ENCODE peak calls at places on chromosomes 13 and 19, in eight cellular contexts. R is neural progenitor cell, Y is PC-3, L is HCT116, E is GM23248, T is endothelial cell of umbilical vein, D is astrocyte, A is PC-9. N is an unnamed sample.

GRCh38 chr19:52464798-52465470 is 11.6 kb downstream of the ZNF578 start:
- DNase-seq in L (peak; percentile 2), T (no peak), Y (no peak), E (peak; percentile 1), A (peak; percentile 22), R (peak; percentile 79), D (no peak), N (peak; percentile 7)

GRCh38 chr13:77330009-77330471 is 3.1 kb upstream of the MYCBP2 start:
- DNase-seq in A (no peak), R (no peak), T (peak; percentile 75), D (no peak), E (peak; percentile 12), Y (no peak), L (no peak), N (peak; percentile 7)

GRCh38 chr19:45153339-45154063 is 7.3 kb downstream of the NKPD1 start:
- DNase-seq in R (peak; percentile 85), Y (no peak), E (peak; percentile 79), D (peak; percentile 29), L (no peak), A (no peak), T (peak; percentile 34), N (peak; percentile 76)

GRCh38 chr13:66926851-66927524 is 303.1 kb downstream of the PCDH9 start:
- DNase-seq in Y (no peak), A (no peak), E (no peak), R (no peak), D (no peak), L (no peak), T (peak; percentile 66), N (no peak)

GRCh38 chr19:50414850-50415660 is 3.7 kb upstream of the SPIB start:
- DNase-seq in L (peak; percentile 16), T (peak; percentile 60), D (peak; percentile 12), R (peak; percentile 86), A (peak; percentile 12), E (peak; percentile 83), Y (peak; percentile 24), N (peak; percentile 84)

GRCh38 chr19:6947745-6948144 is 60.4 kb downstream of the ADGRE1 start:
- DNase-seq in Y (peak; percentile 64), A (no peak), T (peak; percentile 66), R (no peak), D (peak; percentile 6), E (peak; percentile 76), L (peak; percentile 23), N (peak; percentile 89)

GRCh38 chr19:6556043-6556449 is 25.2 kb downstream of the TNFSF9 start:
- DNase-seq in R (no peak), E (no peak), D (no peak), Y (no peak), A (no peak), L (no peak), T (no peak), N (no peak)

GRCh38 chr13:84553252-84553651 is 671.0 kb upstream of the SLITRK1 start:
- DNase-seq in A (no peak), R (no peak), L (no peak), Y (no peak), D (no peak), T (no peak), E (no peak), N (no peak)

GRCh38 chr19:14054721-14055120 is 7.2 kb downstream of the PALM3 start:
- DNase-seq in Y (no peak), A (no peak), E (no peak), L (no peak), R (no peak), T (no peak), D (no peak), N (no peak)
- H3K27me3 ChIP-seq in Y (no peaks in the 10 kb centered on the region), A (no peaks in the 10 kb centered on the region), E (peaks cover 12% of the 10 kb centered on the region), L (no peaks in the 10 kb centered on the region), R (peaks cover 31% of the 10 kb centered on the region), T (peaks cover 8% of the 10 kb centered on the region), D (peaks cover 12% of the 10 kb centered on the region), N (no peaks in the 10 kb centered on the region)

DNA sequence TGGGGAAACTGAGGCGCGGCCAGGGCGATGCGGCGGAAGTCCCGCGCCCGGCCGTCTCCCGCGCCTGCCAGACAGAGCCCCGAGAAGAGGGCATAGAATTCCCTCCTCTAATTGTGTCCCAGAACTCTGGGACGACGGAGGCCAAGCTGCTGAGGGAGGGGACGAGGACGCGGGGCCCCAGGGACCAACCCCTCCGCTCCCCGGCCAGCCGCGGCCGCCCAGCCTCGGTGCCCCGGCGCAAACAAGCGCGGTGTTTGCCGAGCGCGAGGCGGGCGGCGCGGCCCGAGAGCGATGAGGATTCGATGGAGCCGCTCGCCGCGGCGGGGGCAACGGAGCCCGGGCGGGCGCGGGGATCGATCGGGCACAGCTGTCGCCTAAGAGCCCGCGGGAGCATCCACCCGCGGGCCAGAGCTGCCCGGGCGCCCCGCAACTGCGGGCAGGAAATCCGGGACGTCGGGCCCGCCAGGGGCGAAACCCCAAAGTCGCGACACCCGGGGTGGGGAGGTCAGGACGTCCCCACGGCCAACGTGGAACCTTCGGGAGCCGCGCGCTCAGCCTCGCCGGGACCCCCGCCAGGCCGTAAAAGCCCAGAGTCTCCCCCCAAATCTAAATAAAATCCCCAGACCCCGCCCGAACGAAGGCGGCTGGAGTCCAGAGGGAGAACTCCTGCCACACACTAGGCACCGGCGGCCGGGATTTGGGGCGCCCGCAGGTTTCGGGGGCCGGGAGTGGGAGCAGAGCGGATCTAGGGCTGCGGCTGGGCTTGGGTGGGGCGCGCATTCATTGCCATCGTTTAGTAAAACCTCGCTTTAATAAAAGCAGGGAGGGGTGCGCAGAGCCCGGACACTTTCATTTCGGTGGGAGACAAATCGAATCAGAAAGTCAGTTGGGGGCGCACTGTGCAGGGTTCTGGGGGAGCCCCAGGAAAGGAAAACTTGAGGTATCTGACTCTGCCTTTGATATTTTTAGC is 3.6 kb upstream of the ONECUT3 start:
- DNase-seq in R (peak; percentile 63), L (no peak), D (no peak), Y (no peak), A (no peak), T (no peak), E (no peak), N (no peak)
- TF ChIP-seq EZH2 in R (peak; percentile 100), L (no peak), D (peak; percentile 81), Y (no peak), A (no peak), T (peak; percentile 97), E (peak; percentile 90), N (peak; percentile 90)

DNA sequence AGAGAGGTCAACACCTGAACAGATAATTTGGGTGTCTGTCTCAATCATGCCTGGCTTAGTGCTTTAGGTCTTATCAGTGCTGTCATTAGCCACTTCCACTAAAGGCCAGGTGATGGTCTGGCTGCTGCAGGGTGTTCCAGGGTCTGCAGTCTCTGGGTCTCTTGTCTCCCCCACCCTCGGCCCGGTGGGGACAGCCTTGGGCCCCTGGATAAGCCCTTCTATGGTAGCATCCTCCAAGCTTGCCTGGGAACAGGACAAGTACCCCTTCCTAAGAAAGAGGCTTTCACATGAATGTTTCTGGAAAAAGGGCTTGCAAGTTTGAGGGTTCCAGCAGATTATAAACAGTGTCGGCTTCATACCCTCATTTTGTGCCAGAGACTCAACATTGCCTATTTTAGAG is 29.3 kb upstream of the ZNF536 start:
- DNase-seq in Y (no peak), E (no peak), A (no peak), D (no peak), L (no peak), T (no peak), R (no peak), N (no peak)
- H3K27me3 ChIP-seq in Y (no peaks in the 10 kb centered on the region), E (no peaks in the 10 kb centered on the region), A (peaks cover 54% of the 10 kb centered on the region), D (no peaks in the 10 kb centered on the region), L (peaks cover 26% of the 10 kb centered on the region), T (no peaks in the 10 kb centered on the region), R (no peaks in the 10 kb centered on the region), N (no peaks in the 10 kb centered on the region)

DNA sequence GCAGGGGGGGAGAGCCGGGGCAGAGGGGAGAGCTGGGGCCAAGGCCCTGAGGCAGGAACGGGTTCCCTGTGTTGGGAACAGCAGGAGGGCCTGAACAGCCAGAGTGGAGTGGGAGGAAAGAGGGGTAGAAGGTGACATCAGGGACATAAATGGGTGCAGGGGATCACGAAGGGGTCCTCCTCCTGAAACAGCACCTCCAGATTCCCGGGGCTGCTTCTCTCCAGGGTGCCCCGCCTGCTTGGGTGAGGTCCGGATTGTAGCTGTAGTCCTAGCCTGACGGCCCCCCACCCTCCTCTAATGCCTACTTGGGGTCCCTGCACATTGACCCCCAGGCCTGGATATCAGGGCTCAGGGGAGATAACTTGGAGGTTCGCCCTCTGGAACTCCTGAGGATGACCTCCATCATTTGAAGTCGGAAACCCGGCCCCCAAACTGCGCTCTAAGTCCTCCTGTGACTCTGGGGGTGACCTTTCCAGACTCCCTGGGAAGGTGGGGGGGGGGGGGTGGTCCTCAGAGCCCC is 473 bp upstream of the SCN1B start:
- DNase-seq in A (no peak), T (peak; percentile 31), L (no peak), Y (no peak), D (no peak), E (peak; percentile 12), R (no peak), N (no peak)
- TF ChIP-seq EZH2 in A (no peak), T (no peak), L (no peak), Y (no peak), D (no peak), E (no peak), R (no peak), N (no peak)

GRCh38 chr13:26563713-26564112 is 6.2 kb downstream of the WASF3 start:
- DNase-seq in A (no peak), D (no peak), L (no peak), Y (no peak), R (no peak), T (no peak), E (no peak), N (no peak)

GRCh38 chr13:26558912-26559485 is 1.5 kb downstream of the WASF3 start:
- DNase-seq in L (no peak), T (peak; percentile 46), Y (no peak), E (peak; percentile 16), R (peak; percentile 83), D (no peak), A (no peak), N (no peak)

GRCh38 chr13:26560456-26560855 is 3.0 kb downstream of the WASF3 start:
- DNase-seq in T (no peak), E (no peak), Y (no peak), A (no peak), R (no peak), L (no peak), D (no peak), N (no peak)

GRCh38 chr13:26562538-26562890 is 5.0 kb downstream of the WASF3 start:
- DNase-seq in Y (no peak), L (no peak), R (no peak), T (no peak), E (peak; percentile 47), A (no peak), D (peak; percentile 33), N (no peak)

DNA sequence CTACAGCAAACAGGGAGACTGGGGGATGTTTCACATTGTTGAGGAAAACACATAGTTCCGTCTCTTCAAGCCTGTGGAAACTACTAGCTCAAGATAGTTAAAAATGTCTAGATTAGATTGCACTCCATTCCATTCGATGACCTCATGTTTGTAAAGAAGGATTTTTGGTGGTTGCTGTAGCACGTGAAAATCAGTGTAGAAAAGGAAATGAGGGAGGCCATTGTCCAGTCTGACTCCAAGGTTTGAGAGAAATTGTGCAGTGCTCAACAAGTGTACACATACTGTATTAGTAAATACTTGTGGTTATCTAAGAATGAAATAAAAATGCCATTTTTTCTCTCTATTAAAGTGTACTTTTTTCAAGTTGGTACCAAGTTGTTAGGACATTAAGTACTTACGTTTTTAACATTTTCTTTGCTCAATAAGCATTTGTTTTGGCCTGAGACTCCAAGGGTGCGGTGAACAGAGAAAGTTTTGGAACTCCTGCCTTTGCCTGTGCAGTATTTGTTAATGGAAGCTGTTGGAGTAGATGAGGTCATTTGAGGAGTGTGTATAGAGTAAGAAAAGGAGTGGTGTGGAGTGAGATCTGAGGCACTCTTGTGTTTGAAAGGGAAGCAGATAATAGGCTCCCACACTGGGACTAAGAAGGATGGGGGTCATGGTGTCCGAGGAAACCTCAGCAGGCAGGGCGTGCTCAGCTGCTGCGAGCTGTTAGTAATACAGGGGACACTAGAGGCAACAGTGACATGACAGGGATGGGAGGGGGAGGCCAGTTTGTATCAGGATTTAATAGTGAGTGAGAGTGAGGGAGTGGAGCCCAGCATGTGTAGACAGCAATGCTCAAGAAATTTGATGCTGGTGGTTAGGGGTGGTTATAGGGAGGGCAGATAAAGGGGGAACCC is 4.4 kb downstream of the WASF3 start:
- DNase-seq in R (peak; percentile 73), L (no peak), T (peak; percentile 64), E (peak; percentile 81), D (peak; percentile 74), A (no peak), Y (no peak), N (no peak)
- H3K27me3 ChIP-seq in R (no peaks in the 10 kb centered on the region), L (peaks cover 50% of the 10 kb centered on the region), T (no peaks in the 10 kb centered on the region), E (no peaks in the 10 kb centered on the region), D (no peaks in the 10 kb centered on the region), A (peaks cover 25% of the 10 kb centered on the region), Y (peaks cover 16% of the 10 kb centered on the region), N (peaks cover 77% of the 10 kb centered on the region)

N was measured in A673.